ENCODE peak calls at places on chromosomes 13 and 19, in five cellular contexts. V is IMR-90, J is K562, G is HCT116, P is neural progenitor cell. F is an unnamed sample.

GRCh38 chr19:33659835-33660234 is 38.1 kb downstream of the CHST8 start:
- DNase-seq in V (no peak), J (no peak), G (no peak), P (no peak), F (no peak)

GRCh38 chr19:56156768-56157167 is 15.7 kb downstream of the ZNF444 start:
- DNase-seq in V (no peak), J (no peak), G (no peak), P (no peak), F (no peak)

GRCh38 chr19:30673336-30673735 is 301.2 kb downstream of the ZNF536 start:
- DNase-seq in V (no peak), J (no peak), G (no peak), P (no peak), F (no peak)

GRCh38 chr19:19402656-19403372 is 2.7 kb upstream of the GATAD2A start:
- DNase-seq in V (no peak), J (no peak), G (no peak), P (no peak), F (no peak)

GRCh38 chr19:42332059-42332458 is 6.6 kb downstream of the MEGF8 start:
- DNase-seq in V (no peak), J (no peak), G (no peak), P (no peak), F (no peak)

GRCh38 chr13:30934381-30934780 is 1.9 kb downstream of the TEX26 start:
- DNase-seq in V (peak; percentile 14), J (no peak), G (no peak), P (peak; percentile 48), F (no peak)

GRCh38 chr13:50845211-50845610 is 1.7 kb upstream of the DLEU7 start:
- DNase-seq in V (no peak), J (no peak), G (no peak), P (no peak), F (no peak)

GRCh38 chr19:7864719-7865074 is 9.5 kb downstream of the PRR36 start:
- DNase-seq in V (no peak), J (no peak), G (no peak), P (no peak), F (no peak)

GRCh38 chr19:46487802-46488445 is 7.7 kb downstream of the PNMA8B start:
- DNase-seq in V (peak; percentile 63), J (peak; percentile 78), G (peak; percentile 29), P (peak; percentile 91), F (peak; percentile 58)

GRCh38 chr19:57267294-57267693 is 13.0 kb upstream of the ZNF460 start:
- DNase-seq in V (no peak), J (no peak), G (no peak), P (no peak), F (no peak)

GRCh38 chr19:41263042-41263849 is 926 bp upstream of the HNRNPUL1 start:
- DNase-seq in V (peak; percentile 96), J (peak; percentile 58), G (no peak), P (peak; percentile 76), F (no peak)

GRCh38 chr19:55315956-55316525 is 9.1 kb downstream of the TMEM150B start:
- DNase-seq in V (no peak), J (no peak), G (no peak), P (no peak), F (no peak)

GRCh38 chr19:3440082-3440481 is 40.2 kb downstream of the SMIM24 start:
- DNase-seq in V (no peak), J (peak; percentile 73), G (no peak), P (peak; percentile 50), F (no peak)

DNA sequence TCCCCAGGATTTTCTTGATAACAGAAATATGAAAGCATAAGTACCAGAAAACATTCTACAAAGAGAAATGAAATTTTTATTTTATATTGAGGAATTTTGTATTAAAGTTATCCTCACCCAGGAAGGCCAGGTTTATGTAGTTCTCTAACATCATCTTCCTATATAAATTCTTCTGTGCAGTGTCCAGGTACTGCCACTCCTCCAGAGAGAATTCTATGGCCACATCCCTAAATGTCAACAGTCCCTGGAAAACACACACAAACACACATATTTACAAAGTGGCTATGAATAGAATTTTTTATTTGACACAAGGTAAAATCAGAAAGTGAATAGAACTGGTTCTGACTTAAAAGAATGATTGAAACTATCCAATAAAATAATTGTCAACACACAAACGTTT is 110.5 kb upstream of the ZNF91 start:
- DNase-seq in V (no peak), J (no peak), G (no peak), P (no peak), F (no peak)
- TF ChIP-seq CTCF in V (no peak), J (no peak), G (no peak), P (no peak), F (no peak)

DNA sequence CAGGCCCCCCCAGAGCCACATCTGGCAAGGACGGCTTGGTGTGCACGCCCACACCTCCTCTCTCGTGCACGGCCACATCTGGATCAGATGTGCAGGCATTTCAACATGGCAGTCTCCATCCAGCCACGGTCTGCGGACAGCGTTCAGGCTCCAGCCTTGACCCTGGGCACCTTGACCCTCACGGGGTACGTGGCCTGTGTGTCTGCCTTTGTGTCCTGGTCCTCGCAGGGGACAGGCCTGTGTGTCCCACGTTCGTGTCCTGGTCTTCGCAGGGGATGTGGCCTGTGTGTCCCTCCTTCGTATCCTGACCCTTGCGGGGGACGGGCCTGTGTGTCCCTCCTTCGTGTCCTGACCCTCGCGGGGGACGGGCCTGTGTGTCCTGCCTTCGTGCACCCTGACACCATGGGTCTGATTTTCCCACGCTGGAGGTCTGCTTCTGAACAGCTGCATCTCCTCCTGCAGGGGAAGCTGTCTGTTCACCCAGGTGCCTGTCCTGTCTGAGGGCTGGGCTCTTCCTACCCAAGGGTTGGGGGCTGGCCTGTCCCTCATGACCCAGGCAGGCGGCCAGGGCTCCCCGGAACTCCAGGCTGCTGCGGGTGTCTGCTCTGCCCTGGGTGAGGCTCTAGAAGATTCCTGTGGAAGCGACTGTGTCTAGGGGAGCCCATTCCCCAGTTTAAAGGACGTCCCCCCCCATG is 25.3 kb downstream of the RASA3 start:
- DNase-seq in V (no peak), J (no peak), G (no peak), P (no peak), F (no peak)
- H3K4me1 ChIP-seq in V (peaks cover 51% of the 10 kb centered on the region), J (peaks cover 33% of the 10 kb centered on the region), G (no peaks in the 10 kb centered on the region), P (peaks cover 28% of the 10 kb centered on the region), F (peaks cover 26% of the 10 kb centered on the region)

DNA sequence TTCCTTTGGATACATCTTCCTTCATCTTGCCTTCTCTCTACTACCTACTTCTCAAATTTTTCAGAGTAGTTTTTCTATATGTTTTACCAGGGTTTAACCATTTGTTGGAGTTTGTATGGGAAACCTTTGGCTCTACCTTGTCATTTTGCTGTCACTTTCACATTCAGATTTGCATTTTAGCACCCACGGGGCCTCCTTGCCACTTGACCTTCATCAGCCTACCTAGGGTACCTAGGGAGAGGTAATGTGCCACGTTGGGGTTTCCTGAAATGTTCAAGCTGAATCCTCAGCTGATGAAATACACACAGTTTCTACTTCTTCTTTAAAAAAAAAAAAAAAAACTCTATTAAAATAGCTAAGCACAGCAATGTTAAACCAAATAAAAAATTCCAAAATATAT is 5.2 kb upstream of the USP12 start:
- DNase-seq in V (no peak), J (no peak), G (no peak), P (no peak), F (no peak)
- H3K9ac ChIP-seq in V (no peak overlapping the region), J (no peak overlapping the region), G (no peak overlapping the region), P (no peak overlapping the region), F (no peak overlapping the region)

GRCh38 chr13:60134376-60134775 is 29.4 kb downstream of the DIAPH3 start:
- DNase-seq in V (no peak), J (no peak), G (no peak), P (peak; percentile 43), F (peak; percentile 21)
- TF ChIP-seq CTCF in V (peak; percentile 32), J (peak; percentile 23), G (peak; percentile 15), P (peak; percentile 33), F (no peak)

DNA sequence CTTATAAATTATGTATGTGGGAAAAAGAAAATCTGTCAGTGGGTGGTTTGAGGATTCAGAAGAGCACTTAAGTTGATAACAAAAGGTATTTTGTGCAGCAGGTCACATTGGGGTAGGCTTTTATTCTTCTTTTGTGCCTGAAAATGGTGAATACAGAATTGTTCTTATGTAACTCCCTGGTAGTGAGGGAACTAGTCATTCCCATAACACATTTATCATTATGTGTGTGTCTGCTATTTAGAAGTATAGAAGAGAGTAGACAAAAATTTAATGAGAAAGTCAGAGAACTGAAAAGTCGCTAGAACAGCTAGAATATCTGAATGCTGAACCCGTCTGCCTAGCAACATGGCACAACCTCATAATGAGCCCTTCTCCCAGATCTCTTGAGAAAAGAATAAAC is 111.7 kb upstream of the EDNRB start:
- DNase-seq in V (no peak), J (no peak), G (no peak), P (peak; percentile 8), F (no peak)
- H3K4me1 ChIP-seq in V (no peaks in the 10 kb centered on the region), J (no peaks in the 10 kb centered on the region), G (no peaks in the 10 kb centered on the region), P (peaks cover 23% of the 10 kb centered on the region), F (peaks cover 21% of the 10 kb centered on the region)

DNA sequence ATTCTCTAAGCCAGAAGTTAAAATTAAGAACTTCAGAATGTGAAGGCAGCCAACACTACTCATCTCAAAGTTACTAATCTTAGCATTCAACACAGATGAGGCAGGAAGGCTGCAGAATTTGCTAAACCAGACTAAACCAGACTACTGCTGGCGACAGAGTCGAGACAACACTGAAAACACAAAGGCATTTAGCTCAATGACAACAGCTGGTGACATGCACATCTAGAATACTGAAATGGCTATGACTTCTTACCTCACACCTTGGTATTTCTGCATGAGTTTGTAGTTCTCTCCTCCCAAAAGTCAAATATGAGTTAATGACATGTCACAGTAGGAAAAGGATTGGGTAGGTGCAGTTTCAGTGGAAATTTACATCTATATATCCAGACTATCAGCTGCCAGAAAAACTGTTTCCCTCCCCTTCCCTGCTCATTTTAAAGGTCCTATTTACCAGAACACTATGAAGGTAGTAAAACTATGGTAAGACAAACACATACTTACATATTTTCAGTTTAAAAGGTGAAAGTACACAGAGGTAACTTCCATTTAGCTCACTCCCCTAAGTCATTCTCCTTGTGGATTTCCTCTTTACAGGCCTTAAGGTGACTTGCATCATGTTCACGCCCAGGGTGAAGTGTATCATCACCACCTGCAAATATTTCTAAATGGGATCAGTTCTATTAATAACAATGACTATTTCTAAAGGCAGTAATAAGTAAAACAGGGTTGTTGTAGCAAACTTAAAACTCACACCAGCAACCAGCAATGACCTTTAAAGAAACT is 21.4 kb downstream of the FOXO1 start:
- DNase-seq in V (no peak), J (no peak), G (no peak), P (peak; percentile 29), F (no peak)
- H3K9ac ChIP-seq in V (no peak overlapping the region), J (no peak overlapping the region), G (no peak overlapping the region), P (no peak overlapping the region), F (no peak overlapping the region)

GRCh38 chr19:15381864-15382263 is 2.3 kb upstream of the AKAP8 start:
- DNase-seq in V (no peak), J (no peak), G (no peak), P (no peak), F (no peak)

GRCh38 chr19:15378529-15379082 is 981 bp downstream of the AKAP8 start:
- DNase-seq in V (peak; percentile 41), J (peak; percentile 54), G (no peak), P (peak; percentile 65), F (peak; percentile 43)

GRCh38 chr19:15381429-15381828 is 1.8 kb upstream of the AKAP8 start:
- DNase-seq in V (no peak), J (no peak), G (no peak), P (no peak), F (no peak)

GRCh38 chr19:15379083-15379995 is at the start of gene AKAP8:
- DNase-seq in V (peak; percentile 98), J (peak; percentile 99), G (peak; percentile 96), P (peak; percentile 99), F (peak; percentile 99)

GRCh38 chr19:15379996-15380647 is 535 bp upstream of the AKAP8 start:
- DNase-seq in V (peak; percentile 11), J (peak; percentile 68), G (peak; percentile 23), P (no peak), F (peak; percentile 64)
- TF ChIP-seq CTCF in V (no peak), J (no peak), G (no peak), P (peak; percentile 28), F (no peak)